ENCODE peak calls at places on chromosomes 2 and 18, in six cellular contexts. One of them, this sample, is unnamed. For H3K4me1, the result is how much of the 10 kb centered on the place peaks cover.

GRCh38 chr2:84970266-84970955 is 550 bp upstream of the KCMF1 start:
- DNase-seq in K562: peak
- DNase-seq in breast epithelium: peak
- DNase-seq in GM23338: peak
- DNase-seq in HCT116: no peak
- DNase-seq in suprapubic skin: peak
- DNase-seq in this sample: peak

GRCh38 chr2:229419158-229419557 is 148.1 kb upstream of the PID1 start:
- DNase-seq in GM23338: no peak
- DNase-seq in K562: no peak
- DNase-seq in breast epithelium: no peak
- DNase-seq in HCT116: no peak
- DNase-seq in suprapubic skin: no peak
- DNase-seq in this sample: no peak

GRCh38 chr2:38565333-38565732 is 37.4 kb downstream of the HNRNPLL start:
- DNase-seq in suprapubic skin: no peak
- DNase-seq in GM23338: no peak
- DNase-seq in K562: no peak
- DNase-seq in HCT116: no peak
- DNase-seq in breast epithelium: no peak
- DNase-seq in this sample: no peak

GRCh38 chr2:124649001-124649400 is 623.9 kb downstream of the CNTNAP5 start:
- DNase-seq in suprapubic skin: no peak
- DNase-seq in K562: no peak
- DNase-seq in HCT116: no peak
- DNase-seq in GM23338: no peak
- DNase-seq in breast epithelium: no peak
- DNase-seq in this sample: no peak

GRCh38 chr2:105329561-105330495 is at the start of gene TGFBRAP1:
- DNase-seq in HCT116: no peak
- DNase-seq in suprapubic skin: no peak
- DNase-seq in breast epithelium: no peak
- DNase-seq in GM23338: peak
- DNase-seq in K562: peak
- DNase-seq in this sample: peak

GRCh38 chr2:181077128-181077709 is 96.8 kb downstream of the UBE2E3 start:
- DNase-seq in GM23338: peak
- DNase-seq in breast epithelium: no peak
- DNase-seq in HCT116: peak
- DNase-seq in suprapubic skin: no peak
- DNase-seq in K562: peak
- DNase-seq in this sample: no peak

GRCh38 chr2:100957971-100958653 is 44.0 kb upstream of the RPL31 start:
- DNase-seq in breast epithelium: peak
- DNase-seq in HCT116: no peak
- DNase-seq in K562: no peak
- DNase-seq in suprapubic skin: no peak
- DNase-seq in GM23338: no peak
- DNase-seq in this sample: peak

GRCh38 chr18:42011053-42011452 is 56.0 kb downstream of the PIK3C3 start:
- DNase-seq in K562: no peak
- DNase-seq in HCT116: no peak
- DNase-seq in breast epithelium: no peak
- DNase-seq in GM23338: no peak
- DNase-seq in suprapubic skin: no peak
- DNase-seq in this sample: no peak

GRCh38 chr2:206011795-206012194 is 74.2 kb downstream of the INO80D start:
- DNase-seq in suprapubic skin: no peak
- DNase-seq in GM23338: no peak
- DNase-seq in HCT116: peak
- DNase-seq in breast epithelium: no peak
- DNase-seq in K562: no peak
- DNase-seq in this sample: no peak

GRCh38 chr2:195202163-195202845 is 454.7 kb upstream of the SLC39A10 start:
- DNase-seq in K562: no peak
- DNase-seq in GM23338: no peak
- DNase-seq in breast epithelium: no peak
- DNase-seq in suprapubic skin: no peak
- DNase-seq in HCT116: no peak
- DNase-seq in this sample: no peak

GRCh38 chr2:8115966-8116365 is 565.9 kb upstream of the ID2 start:
- DNase-seq in GM23338: no peak
- DNase-seq in suprapubic skin: no peak
- DNase-seq in HCT116: no peak
- DNase-seq in breast epithelium: no peak
- DNase-seq in K562: no peak
- DNase-seq in this sample: no peak

DNA sequence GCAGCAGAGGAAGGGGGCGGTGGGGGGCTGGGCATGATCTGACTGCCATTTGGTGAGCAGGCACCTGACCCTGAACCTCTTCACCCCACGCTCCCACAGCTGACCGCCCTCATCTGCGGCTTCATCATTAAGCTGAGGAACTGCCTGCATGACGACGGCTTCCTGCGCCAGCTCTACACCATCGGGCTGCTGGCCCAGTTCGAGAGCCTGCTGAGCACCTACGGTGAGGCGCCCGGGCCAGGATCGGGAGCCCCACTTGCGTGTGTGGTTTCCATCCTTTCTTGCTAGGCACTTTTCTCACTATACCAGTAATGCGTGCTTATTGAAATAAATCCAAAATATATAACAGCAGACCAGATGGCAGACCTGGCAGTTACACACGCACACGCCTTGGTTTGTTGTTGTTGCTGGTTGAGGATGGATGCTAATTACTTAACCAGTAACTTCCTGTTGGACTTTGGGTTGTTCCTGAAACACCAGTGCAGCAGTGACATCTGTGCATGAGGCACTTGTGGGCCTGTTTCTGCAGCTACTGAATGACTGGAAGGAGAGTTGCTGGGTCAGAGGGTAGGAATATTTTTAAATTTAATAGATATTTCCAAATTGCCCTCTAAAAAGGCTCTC is 43.7 kb downstream of the COA5 start:
- DNase-seq in breast epithelium: no peak
- DNase-seq in suprapubic skin: no peak
- DNase-seq in GM23338: no peak
- DNase-seq in K562: no peak
- DNase-seq in HCT116: no peak
- DNase-seq in this sample: no peak
- H3K4me1 ChIP-seq in breast epithelium: under half
- H3K4me1 ChIP-seq in suprapubic skin: under half
- H3K4me1 ChIP-seq in GM23338: under half
- H3K4me1 ChIP-seq in K562: under half
- H3K4me1 ChIP-seq in HCT116: under half
- H3K4me1 ChIP-seq in this sample: under half

GRCh38 chr18:56197460-56197859 is 440.9 kb downstream of the TXNL1 start:
- DNase-seq in breast epithelium: no peak
- DNase-seq in GM23338: no peak
- DNase-seq in suprapubic skin: no peak
- DNase-seq in K562: no peak
- DNase-seq in HCT116: no peak
- DNase-seq in this sample: no peak

GRCh38 chr18:56199580-56200320 is 438.6 kb downstream of the TXNL1 start:
- DNase-seq in K562: no peak
- DNase-seq in suprapubic skin: no peak
- DNase-seq in GM23338: no peak
- DNase-seq in HCT116: no peak
- DNase-seq in breast epithelium: no peak
- DNase-seq in this sample: no peak

GRCh38 chr18:56204052-56204451 is 434.3 kb downstream of the TXNL1 start:
- DNase-seq in HCT116: no peak
- DNase-seq in suprapubic skin: no peak
- DNase-seq in K562: no peak
- DNase-seq in GM23338: no peak
- DNase-seq in breast epithelium: no peak
- DNase-seq in this sample: no peak

GRCh38 chr18:56200381-56200831 is 438.0 kb downstream of the TXNL1 start:
- DNase-seq in GM23338: no peak
- DNase-seq in suprapubic skin: no peak
- DNase-seq in K562: no peak
- DNase-seq in breast epithelium: no peak
- DNase-seq in HCT116: no peak
- DNase-seq in this sample: no peak

GRCh38 chr18:56202567-56203136 is 435.7 kb downstream of the TXNL1 start:
- DNase-seq in suprapubic skin: no peak
- DNase-seq in K562: no peak
- DNase-seq in breast epithelium: no peak
- DNase-seq in HCT116: no peak
- DNase-seq in GM23338: no peak
- DNase-seq in this sample: no peak
- TF ChIP-seq POLR2AphosphoS5 in suprapubic skin: no peak
- TF ChIP-seq POLR2AphosphoS5 in K562: no peak
- TF ChIP-seq POLR2AphosphoS5 in breast epithelium: no peak
- TF ChIP-seq POLR2AphosphoS5 in HCT116: no peak
- TF ChIP-seq POLR2AphosphoS5 in GM23338: no peak
- TF ChIP-seq POLR2AphosphoS5 in this sample: no peak

DNA sequence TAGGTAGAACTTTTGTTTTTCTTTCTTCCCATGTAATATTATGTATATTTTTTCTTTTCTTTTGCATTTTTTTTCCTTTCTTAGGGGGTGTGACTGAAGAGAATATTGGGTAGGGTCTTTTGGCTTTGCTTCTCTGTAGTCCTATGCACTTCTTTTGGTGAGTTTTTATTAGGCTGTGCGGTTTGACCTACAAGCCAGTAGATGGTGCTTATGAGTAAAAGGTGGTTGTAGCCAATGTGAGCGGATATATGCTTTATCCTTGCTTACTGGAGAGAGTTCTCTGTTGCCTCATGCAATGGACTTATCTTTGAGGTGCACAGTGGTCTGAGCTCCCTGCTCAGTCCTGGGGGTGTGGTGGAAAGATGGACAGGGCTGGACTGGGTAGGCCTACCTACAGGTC is 52.7 kb downstream of the DSEL start:
- DNase-seq in suprapubic skin: no peak
- DNase-seq in K562: no peak
- DNase-seq in breast epithelium: no peak
- DNase-seq in GM23338: peak
- DNase-seq in HCT116: no peak
- DNase-seq in this sample: no peak
- H3K4me1 ChIP-seq in suprapubic skin: under half
- H3K4me1 ChIP-seq in K562: under half
- H3K4me1 ChIP-seq in breast epithelium: under half
- H3K4me1 ChIP-seq in GM23338: under half
- H3K4me1 ChIP-seq in HCT116: under half
- H3K4me1 ChIP-seq in this sample: under half

GRCh38 chr2:23745726-23746105 is 181.2 kb downstream of the ATAD2B start:
- DNase-seq in K562: no peak
- DNase-seq in HCT116: no peak
- DNase-seq in breast epithelium: no peak
- DNase-seq in suprapubic skin: no peak
- DNase-seq in GM23338: no peak
- DNase-seq in this sample: no peak
- TF ChIP-seq POLR2AphosphoS5 in K562: no peak
- TF ChIP-seq POLR2AphosphoS5 in HCT116: no peak
- TF ChIP-seq POLR2AphosphoS5 in breast epithelium: peak
- TF ChIP-seq POLR2AphosphoS5 in suprapubic skin: no peak
- TF ChIP-seq POLR2AphosphoS5 in GM23338: no peak
- TF ChIP-seq POLR2AphosphoS5 in this sample: peak

DNA sequence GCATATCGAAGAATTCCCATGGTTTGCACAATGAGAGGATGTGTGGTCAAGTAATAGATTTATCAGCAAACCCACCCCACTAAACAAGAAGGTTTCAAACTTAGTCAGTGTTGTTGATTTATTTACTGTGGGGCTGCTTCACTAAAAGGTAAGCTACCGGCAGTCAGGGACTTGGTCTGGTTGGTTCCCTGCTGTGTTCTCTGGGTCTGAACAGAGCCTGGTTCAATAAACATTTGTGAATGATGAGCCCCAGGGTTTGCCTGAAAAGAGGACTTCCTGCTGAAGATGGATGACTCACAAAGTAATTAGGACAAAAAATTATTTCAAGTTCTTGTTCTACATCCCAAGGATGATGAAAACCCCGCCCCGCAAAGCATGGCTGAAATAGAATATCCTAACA is 108.3 kb downstream of the SPP2 start:
- DNase-seq in GM23338: no peak
- DNase-seq in K562: no peak
- DNase-seq in HCT116: no peak
- DNase-seq in suprapubic skin: no peak
- DNase-seq in breast epithelium: no peak
- DNase-seq in this sample: no peak
- H3K4me1 ChIP-seq in GM23338: under half
- H3K4me1 ChIP-seq in K562: under half
- H3K4me1 ChIP-seq in HCT116: under half
- H3K4me1 ChIP-seq in suprapubic skin: under half
- H3K4me1 ChIP-seq in breast epithelium: under half
- H3K4me1 ChIP-seq in this sample: under half

GRCh38 chr2:95333888-95334338 is 36.8 kb downstream of the KCNIP3 start:
- DNase-seq in HCT116: peak
- DNase-seq in K562: no peak
- DNase-seq in breast epithelium: peak
- DNase-seq in GM23338: no peak
- DNase-seq in suprapubic skin: peak
- DNase-seq in this sample: peak

GRCh38 chr2:95337829-95338228 is 40.7 kb downstream of the KCNIP3 start:
- DNase-seq in K562: no peak
- DNase-seq in HCT116: no peak
- DNase-seq in suprapubic skin: peak
- DNase-seq in breast epithelium: no peak
- DNase-seq in GM23338: no peak
- DNase-seq in this sample: peak

GRCh38 chr2:95333056-95333455 is 35.9 kb downstream of the KCNIP3 start:
- DNase-seq in K562: no peak
- DNase-seq in breast epithelium: no peak
- DNase-seq in suprapubic skin: no peak
- DNase-seq in HCT116: no peak
- DNase-seq in GM23338: no peak
- DNase-seq in this sample: peak

GRCh38 chr2:95334916-95335641 is 37.9 kb downstream of the KCNIP3 start:
- DNase-seq in breast epithelium: no peak
- DNase-seq in suprapubic skin: no peak
- DNase-seq in GM23338: no peak
- DNase-seq in HCT116: no peak
- DNase-seq in K562: no peak
- DNase-seq in this sample: peak

DNA sequence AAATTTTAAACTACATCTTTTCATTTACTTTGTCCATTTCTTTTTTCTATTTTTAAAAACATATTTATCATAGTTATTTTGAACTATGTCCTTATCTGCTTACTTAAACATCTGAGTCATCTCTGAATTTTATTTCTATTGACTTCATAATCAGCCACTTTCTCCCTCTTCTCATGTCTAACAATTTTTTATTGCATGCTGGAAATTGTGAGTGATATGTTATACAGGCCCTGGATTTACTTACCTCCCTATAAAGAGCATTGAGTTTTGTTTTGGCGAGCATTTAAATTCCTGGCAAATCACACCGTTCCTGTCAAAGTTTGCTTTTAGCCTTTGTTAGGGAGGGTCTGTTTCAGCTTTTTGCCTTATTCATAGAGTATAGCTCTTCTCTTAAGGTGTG is 39.3 kb downstream of the KCNIP3 start:
- DNase-seq in K562: no peak
- DNase-seq in HCT116: no peak
- DNase-seq in GM23338: no peak
- DNase-seq in suprapubic skin: no peak
- DNase-seq in breast epithelium: no peak
- DNase-seq in this sample: no peak
- TF ChIP-seq POLR2AphosphoS5 in K562: no peak
- TF ChIP-seq POLR2AphosphoS5 in HCT116: no peak
- TF ChIP-seq POLR2AphosphoS5 in GM23338: no peak
- TF ChIP-seq POLR2AphosphoS5 in suprapubic skin: no peak
- TF ChIP-seq POLR2AphosphoS5 in breast epithelium: no peak
- TF ChIP-seq POLR2AphosphoS5 in this sample: no peak

GRCh38 chr2:10382313-10383061 is 65.6 kb downstream of the ODC1 start:
- DNase-seq in suprapubic skin: no peak
- DNase-seq in HCT116: no peak
- DNase-seq in breast epithelium: no peak
- DNase-seq in K562: no peak
- DNase-seq in GM23338: peak
- DNase-seq in this sample: peak
- H3K4me1 ChIP-seq in suprapubic skin: under half
- H3K4me1 ChIP-seq in HCT116: under half
- H3K4me1 ChIP-seq in breast epithelium: under half
- H3K4me1 ChIP-seq in K562: under half
- H3K4me1 ChIP-seq in GM23338: under half
- H3K4me1 ChIP-seq in this sample: half or more

This sample was measured in spleen.